ENCODE peak calls at places on chromosomes 13 and 19, in ten cellular contexts. A, X, Q, V, R, U, B, I, J and T are unnamed samples. For H3K9me3 and H3K27me3, the result is how much of the 10 kb centered on the place peaks cover.

GRCh38 chr19:42250666-42251531 is 4.0 kb downstream of the ERF start:
- DNase-seq in U (peak), A (no peak), X (peak), J (peak), B (peak), R (no peak), I (peak), Q (peak), V (no peak), T (no peak)

GRCh38 chr19:37817180-37817911 is 38.0 kb upstream of the ZNF573 start:
- DNase-seq in V (peak), U (peak), B (peak), Q (peak), J (peak), I (peak), A (peak), X (peak), R (no peak), T (peak)

GRCh38 chr19:55173717-55174409 is 6.2 kb downstream of the SYT5 start:
- DNase-seq in A (peak), I (peak), V (no peak), B (no peak), U (no peak), J (no peak), Q (no peak), X (peak), R (no peak), T (peak)

GRCh38 chr19:48530044-48530720 is 18.5 kb upstream of the LMTK3 start:
- DNase-seq in U (no peak), I (no peak), V (no peak), X (no peak), Q (no peak), B (no peak), J (no peak), R (no peak), A (no peak), T (no peak)

GRCh38 chr13:107900775-107901174 is 314.6 kb downstream of the LIG4 start:
- DNase-seq in V (no peak), J (no peak), I (peak), U (peak), A (no peak), X (no peak), R (no peak), Q (no peak), B (no peak), T (no peak)

GRCh38 chr13:41148421-41149283 is 16.1 kb upstream of the KBTBD6 start:
- DNase-seq in Q (no peak), I (no peak), A (no peak), R (no peak), U (no peak), V (no peak), X (no peak), J (no peak), B (no peak), T (no peak)

GRCh38 chr13:21014666-21015170 is 46.7 kb downstream of the LATS2 start:
- DNase-seq in Q (no peak), A (peak), R (no peak), B (peak), I (peak), J (peak), U (peak), V (no peak), X (peak), T (no peak)

GRCh38 chr13:71209217-71209616 is 657.8 kb downstream of the DACH1 start:
- DNase-seq in I (no peak), U (no peak), A (no peak), J (no peak), X (no peak), R (no peak), Q (no peak), B (no peak), V (no peak), T (no peak)

GRCh38 chr13:40060318-40061007 is 405.0 kb downstream of the COG6 start:
- DNase-seq in I (no peak), X (no peak), A (peak), V (peak), R (no peak), B (peak), J (peak), U (no peak), Q (peak), T (peak)

GRCh38 chr13:73816702-73817101 is 317.5 kb downstream of the KLF12 start:
- DNase-seq in B (no peak), I (no peak), R (no peak), X (no peak), U (no peak), A (no peak), Q (no peak), V (no peak), J (no peak), T (no peak)

GRCh38 chr13:61410266-61410665 is 5.4 kb downstream of the PCDH20 start:
- DNase-seq in B (no peak), V (no peak), Q (no peak), X (no peak), R (no peak), I (no peak), A (no peak), U (no peak), J (no peak), T (no peak)

GRCh38 chr19:12668937-12669271 is 2.3 kb downstream of the WDR83 start:
- DNase-seq in Q (peak), V (peak), A (peak), J (peak), U (no peak), X (peak), I (peak), B (no peak), R (no peak), T (peak)

GRCh38 chr19:45498411-45499195 is at the start of gene PPM1N:
- DNase-seq in R (no peak), I (peak), X (no peak), Q (no peak), B (peak), V (no peak), A (no peak), J (no peak), U (no peak), T (no peak)

GRCh38 chr13:32309812-32310706 is 5.1 kb downstream of the ZAR1L start:
- DNase-seq in J (no peak), U (peak), A (peak), B (no peak), V (no peak), R (no peak), X (no peak), I (peak), Q (no peak), T (no peak)

GRCh38 chr13:30331331-30331771 is 24.0 kb upstream of the KATNAL1 start:
- DNase-seq in A (no peak), J (peak), X (peak), B (peak), I (no peak), V (no peak), R (no peak), U (no peak), Q (no peak), T (peak)

GRCh38 chr19:2613507-2614295 is 88.8 kb downstream of the GNG7 start:
- DNase-seq in R (no peak), J (peak), V (no peak), B (no peak), I (peak), U (peak), X (peak), Q (no peak), A (peak), T (no peak)

GRCh38 chr19:35545855-35546381 is 492 bp downstream of the TMEM147 start:
- DNase-seq in Q (peak), B (peak), A (peak), J (peak), I (no peak), R (no peak), V (no peak), U (no peak), X (peak), T (peak)

GRCh38 chr19:15672580-15673175 is at the start of gene CYP4F12:
- DNase-seq in Q (peak), B (peak), J (peak), A (peak), X (peak), R (peak), I (no peak), U (no peak), V (peak), T (peak)

GRCh38 chr13:30959678-30960077 is 27.2 kb downstream of the TEX26 start:
- DNase-seq in X (no peak), Q (no peak), I (no peak), A (no peak), V (no peak), B (no peak), U (no peak), R (no peak), J (no peak), T (no peak)

GRCh38 chr19:15563325-15563794 is 51.7 kb upstream of the CYP4F8 start:
- DNase-seq in R (no peak), X (peak), J (no peak), B (peak), A (peak), V (no peak), I (no peak), Q (no peak), U (no peak), T (peak)

GRCh38 chr13:97640236-97640635 is 206.3 kb downstream of the RAP2A start:
- DNase-seq in J (no peak), B (no peak), V (no peak), A (no peak), X (no peak), U (no peak), I (no peak), R (no peak), Q (no peak), T (no peak)

GRCh38 chr19:51094696-51095279 is 12.1 kb upstream of the KLK14 start:
- DNase-seq in R (no peak), J (no peak), B (peak), X (no peak), A (peak), Q (no peak), I (no peak), V (no peak), U (peak), T (peak)

GRCh38 chr13:74067818-74068217 is 66.4 kb downstream of the KLF12 start:
- DNase-seq in A (no peak), R (no peak), X (no peak), B (no peak), V (no peak), U (no peak), I (peak), J (no peak), Q (no peak), T (no peak)

GRCh38 chr13:103168901-103169508 is 102.8 kb upstream of the SLC10A2 start:
- DNase-seq in U (no peak), I (no peak), Q (no peak), V (no peak), A (no peak), J (no peak), X (no peak), R (no peak), B (no peak), T (peak)

GRCh38 chr19:16037424-16038195 is 38.7 kb upstream of the TPM4 start:
- DNase-seq in X (no peak), J (no peak), I (no peak), A (no peak), U (no peak), B (no peak), Q (no peak), V (no peak), R (no peak), T (no peak)

GRCh38 chr13:33452873-33453558 is 167.5 kb upstream of the STARD13 start:
- DNase-seq in J (peak), A (no peak), I (no peak), X (peak), U (no peak), V (no peak), Q (no peak), R (no peak), B (no peak), T (peak)

GRCh38 chr13:36108342-36108741 is 22.8 kb downstream of the DCLK1 start:
- DNase-seq in J (no peak), U (no peak), A (no peak), X (no peak), R (no peak), I (no peak), Q (no peak), B (no peak), V (no peak), T (no peak)

DNA sequence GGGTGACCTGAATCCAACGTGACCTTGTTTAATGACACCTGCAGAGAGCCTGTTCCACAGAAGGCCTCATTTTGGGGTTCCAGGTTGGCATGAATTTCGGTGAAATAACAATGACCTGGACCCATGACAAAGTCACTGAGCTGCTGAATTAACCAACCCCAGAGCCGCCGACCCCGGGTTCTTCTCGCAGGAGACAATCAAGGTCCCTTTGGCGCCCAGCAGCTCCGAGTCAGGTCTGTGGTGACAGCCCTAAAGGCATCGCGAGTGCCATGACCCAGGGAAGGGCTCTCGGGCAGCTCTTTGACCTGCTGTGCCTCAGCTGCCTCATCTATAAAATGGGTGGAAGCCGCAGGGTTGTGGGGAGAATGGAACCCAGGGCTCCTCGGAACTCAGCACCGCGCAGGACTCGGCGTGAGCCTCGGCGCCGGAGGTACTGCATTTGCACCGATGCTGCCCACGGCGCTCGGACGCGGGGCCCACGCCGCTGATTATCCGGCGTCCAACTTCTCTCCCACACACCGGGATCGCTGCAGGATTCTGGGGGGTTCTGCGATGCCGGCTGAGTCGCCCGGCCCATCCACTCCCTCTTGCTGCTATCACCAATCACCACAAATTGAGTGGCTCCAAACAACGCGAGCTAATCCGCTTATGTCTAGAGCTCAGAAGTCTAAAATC is 5.7 kb downstream of the SHC2 start:
- DNase-seq in Q (no peak), A (no peak), V (no peak), R (no peak), J (no peak), I (no peak), U (no peak), B (no peak), X (no peak), T (no peak)
- H3K9me3 ChIP-seq in Q (under half), A (under half), V (under half), R (under half), J (under half), I (under half), U (under half), B (under half), X (under half), T (under half)

GRCh38 chr19:1491114-1491848 is at the start of gene REEP6:
- DNase-seq in B (peak), A (no peak), R (no peak), U (no peak), Q (no peak), X (no peak), V (no peak), I (no peak), J (no peak), T (no peak)
- H3K27me3 ChIP-seq in B (under half), A (under half), R (under half), U (under half), Q (under half), X (under half), V (under half), I (under half), J (under half), T (under half)

DNA sequence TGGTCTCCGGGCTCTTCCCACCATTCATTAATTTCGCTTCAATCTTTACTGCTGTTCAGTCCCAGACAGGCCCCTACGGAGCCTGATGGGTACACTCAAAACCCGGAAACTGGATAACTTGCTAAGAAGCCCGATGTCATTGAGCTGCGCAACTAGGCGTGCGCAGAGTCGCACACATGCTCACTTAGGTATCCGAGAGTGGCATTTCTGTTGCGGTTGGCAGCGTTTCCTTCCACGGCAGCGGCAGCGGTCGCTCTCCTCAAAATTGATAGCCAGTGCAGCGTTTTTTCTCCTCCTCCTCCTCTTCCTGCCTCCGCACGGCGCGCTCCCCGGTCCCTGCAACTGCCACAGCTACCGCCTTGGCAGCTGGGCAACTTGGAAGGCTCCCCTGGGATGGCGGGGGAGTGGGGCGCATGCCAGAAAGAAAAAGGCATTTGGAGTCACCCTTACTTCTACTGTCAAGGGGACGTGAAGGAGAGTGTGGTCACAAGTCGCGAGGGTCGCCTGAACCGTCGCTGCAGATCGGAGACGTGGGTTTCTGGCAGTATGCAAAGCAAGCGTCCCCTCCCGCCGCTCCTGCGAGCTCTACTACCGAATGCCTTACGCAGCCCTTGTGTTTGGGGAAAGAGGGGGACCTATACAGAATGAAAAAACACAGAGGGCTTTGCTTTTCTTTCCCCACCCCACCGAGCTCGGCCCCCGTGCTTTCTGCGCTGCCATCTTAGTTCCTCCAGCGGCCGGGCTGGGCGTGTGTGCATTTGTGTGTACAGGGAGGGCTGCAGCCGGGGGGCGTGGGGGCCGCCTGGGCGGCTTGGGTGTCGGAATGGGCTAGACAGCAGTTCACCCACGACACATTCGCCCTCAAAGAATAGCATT is 2.5 kb upstream of the MYCBP2 start:
- DNase-seq in V (peak), Q (peak), J (peak), U (peak), R (peak), A (peak), B (peak), I (peak), X (peak), T (peak)
- TF ChIP-seq POLR2A in V (peak), Q (no peak), J (no peak), U (peak), R (peak), A (no peak), B (peak), I (no peak), X (peak), T (no peak)

DNA sequence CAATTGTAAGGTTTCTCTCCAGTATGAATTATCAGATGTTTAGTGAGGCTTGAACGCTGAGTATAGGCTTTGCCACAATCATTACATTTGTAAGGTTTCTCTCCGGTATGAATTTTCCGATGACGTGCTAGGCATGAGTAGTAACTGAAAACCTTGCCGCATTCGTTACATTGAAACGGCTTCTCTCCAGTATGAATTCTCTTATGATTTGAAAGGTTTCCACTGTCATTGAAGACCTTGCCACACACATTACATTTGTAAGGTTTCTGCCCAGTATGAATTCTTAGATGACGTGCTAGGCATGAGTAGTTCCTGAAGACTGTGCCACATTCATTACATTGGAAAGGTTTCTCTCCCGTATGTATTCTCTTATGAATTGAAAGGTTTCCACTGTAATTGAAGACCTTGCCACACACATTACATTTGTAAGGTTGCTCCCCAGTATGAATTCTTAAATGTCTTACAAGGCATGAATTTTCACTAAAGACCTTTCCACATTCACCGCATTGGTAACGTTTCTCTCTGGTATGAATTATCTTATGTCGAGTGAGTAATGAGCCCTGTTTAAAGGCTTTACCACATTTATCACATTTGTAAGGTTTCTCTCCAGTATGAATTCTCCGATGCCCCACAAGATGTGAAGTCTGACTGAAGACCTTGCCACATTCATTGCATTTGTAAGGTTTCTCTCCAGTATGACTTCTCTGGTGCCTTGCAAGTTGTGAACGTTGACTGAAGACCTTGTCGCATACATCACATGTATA is 15.6 kb downstream of the ZNF836 start:
- DNase-seq in I (no peak), B (no peak), Q (no peak), V (no peak), A (no peak), R (no peak), J (no peak), U (no peak), X (no peak), T (no peak)
- H3K9me3 ChIP-seq in I (half or more), B (under half), Q (under half), V (under half), A (under half), R (half or more), J (under half), U (under half), X (under half), T (under half)

GRCh38 chr13:109708014-109708617 is 78.3 kb downstream of the IRS2 start:
- DNase-seq in R (no peak), I (no peak), B (no peak), Q (no peak), U (no peak), A (no peak), X (no peak), V (no peak), J (no peak), T (no peak)

GRCh38 chr13:109703250-109703649 is 83.1 kb downstream of the IRS2 start:
- DNase-seq in A (no peak), B (no peak), I (no peak), U (no peak), X (no peak), Q (no peak), V (no peak), J (no peak), R (no peak), T (no peak)

GRCh38 chr13:109706015-109706715 is 80.2 kb downstream of the IRS2 start:
- DNase-seq in R (no peak), U (no peak), A (no peak), Q (no peak), B (no peak), V (no peak), X (no peak), I (no peak), J (no peak), T (no peak)

GRCh38 chr13:109704771-109705628 is 81.4 kb downstream of the IRS2 start:
- DNase-seq in Q (no peak), U (no peak), A (no peak), J (peak), B (no peak), V (peak), I (no peak), R (no peak), X (peak), T (peak)

DNA sequence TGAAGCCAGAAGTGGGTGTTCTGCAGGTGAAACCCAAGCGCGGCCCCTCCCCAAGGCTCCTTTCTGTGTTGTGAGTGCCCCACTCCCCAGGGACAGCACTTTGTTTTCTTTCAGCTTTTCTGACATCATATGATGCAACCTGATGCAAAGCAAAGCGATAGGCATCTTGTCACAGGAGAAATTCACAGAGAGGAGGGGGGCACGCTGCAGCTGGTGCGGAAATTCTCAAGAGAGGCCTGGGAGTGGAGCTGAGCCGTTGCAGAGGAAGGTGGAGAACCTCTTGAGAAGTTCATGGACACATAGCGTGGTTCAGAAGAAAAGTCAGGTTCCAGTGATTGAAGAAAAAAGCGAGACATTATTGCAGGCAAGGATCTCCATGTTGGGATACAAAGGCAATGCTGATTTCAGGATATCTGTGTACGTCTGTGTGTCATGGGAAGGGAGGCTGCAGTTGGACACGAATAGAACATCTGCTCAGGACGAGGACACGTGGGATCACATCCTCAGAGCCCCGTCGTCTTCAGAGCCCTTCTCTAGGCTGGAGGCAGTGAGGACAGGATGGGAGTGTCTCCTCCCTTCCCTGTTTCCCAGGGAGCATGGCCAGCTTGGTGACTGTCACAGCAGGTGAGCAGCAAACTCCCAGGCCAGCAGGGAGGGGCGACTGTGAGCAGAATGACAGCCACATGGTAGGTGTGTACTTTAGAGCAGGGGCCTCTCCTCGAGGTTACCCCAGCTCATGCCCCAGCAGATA is 79.2 kb downstream of the IRS2 start:
- DNase-seq in U (no peak), J (no peak), I (no peak), Q (no peak), X (no peak), R (no peak), V (no peak), A (peak), B (no peak), T (no peak)
- H3K27me3 ChIP-seq in U (under half), J (under half), I (under half), Q (under half), X (under half), R (under half), V (under half), A (under half), B (under half), T (under half)

GRCh38 chr13:60163525-60164471 is at the start of gene DIAPH3:
- DNase-seq in A (peak), V (peak), U (peak), B (peak), I (peak), Q (peak), R (peak), X (peak), J (peak), T (peak)
- TF ChIP-seq POLR2A in A (no peak), V (peak), U (peak), B (peak), I (peak), Q (peak), R (peak), X (peak), J (peak), T (peak)